ENCODE peak calls at places on chromosomes 5 and 9, in four cellular contexts. L, O, E and U are unnamed samples.

GRCh38 chr5:76476639-76477038 is 73.6 kb downstream of the IQGAP2 start:
- DNase-seq in O (no peak), L (no peak), E (no peak), U (no peak)

GRCh38 chr9:98164912-98165311 is 27.5 kb downstream of the CORO2A start:
- DNase-seq in L (no peak), E (no peak), O (no peak), U (no peak)

GRCh38 chr5:172187118-172188032 is 649 bp downstream of the STK10 start:
- DNase-seq in E (peak; percentile 50), O (peak; percentile 44), L (peak; percentile 62), U (peak; percentile 79)

GRCh38 chr5:5886812-5887486 is 464.5 kb downstream of the ICE1 start:
- DNase-seq in E (peak; percentile 70), O (peak; percentile 3), L (peak; percentile 76), U (peak; percentile 14)

GRCh38 chr5:139389701-139390638 is at the start of gene MZB1:
- DNase-seq in L (no peak), O (no peak), E (no peak), U (no peak)

GRCh38 chr9:87711857-87712800 is 13.8 kb upstream of the CTSL start:
- DNase-seq in L (no peak), O (peak; percentile 27), E (peak; percentile 10), U (peak; percentile 24)

GRCh38 chr5:111254613-111255012 is 30.4 kb downstream of the CAMK4 start:
- DNase-seq in L (no peak), O (no peak), E (no peak), U (no peak)

GRCh38 chr9:93096131-93096802 is at the start of gene CARD19:
- DNase-seq in O (no peak), E (peak; percentile 55), L (peak; percentile 34), U (peak; percentile 42)

GRCh38 chr5:103409013-103409670 is 150.6 kb downstream of the MACIR start:
- DNase-seq in O (no peak), L (no peak), E (no peak), U (no peak)

GRCh38 chr9:91992636-91993035 is 42.6 kb upstream of the ROR2 start:
- DNase-seq in L (no peak), O (no peak), E (peak; percentile 19), U (peak; percentile 12)

DNA sequence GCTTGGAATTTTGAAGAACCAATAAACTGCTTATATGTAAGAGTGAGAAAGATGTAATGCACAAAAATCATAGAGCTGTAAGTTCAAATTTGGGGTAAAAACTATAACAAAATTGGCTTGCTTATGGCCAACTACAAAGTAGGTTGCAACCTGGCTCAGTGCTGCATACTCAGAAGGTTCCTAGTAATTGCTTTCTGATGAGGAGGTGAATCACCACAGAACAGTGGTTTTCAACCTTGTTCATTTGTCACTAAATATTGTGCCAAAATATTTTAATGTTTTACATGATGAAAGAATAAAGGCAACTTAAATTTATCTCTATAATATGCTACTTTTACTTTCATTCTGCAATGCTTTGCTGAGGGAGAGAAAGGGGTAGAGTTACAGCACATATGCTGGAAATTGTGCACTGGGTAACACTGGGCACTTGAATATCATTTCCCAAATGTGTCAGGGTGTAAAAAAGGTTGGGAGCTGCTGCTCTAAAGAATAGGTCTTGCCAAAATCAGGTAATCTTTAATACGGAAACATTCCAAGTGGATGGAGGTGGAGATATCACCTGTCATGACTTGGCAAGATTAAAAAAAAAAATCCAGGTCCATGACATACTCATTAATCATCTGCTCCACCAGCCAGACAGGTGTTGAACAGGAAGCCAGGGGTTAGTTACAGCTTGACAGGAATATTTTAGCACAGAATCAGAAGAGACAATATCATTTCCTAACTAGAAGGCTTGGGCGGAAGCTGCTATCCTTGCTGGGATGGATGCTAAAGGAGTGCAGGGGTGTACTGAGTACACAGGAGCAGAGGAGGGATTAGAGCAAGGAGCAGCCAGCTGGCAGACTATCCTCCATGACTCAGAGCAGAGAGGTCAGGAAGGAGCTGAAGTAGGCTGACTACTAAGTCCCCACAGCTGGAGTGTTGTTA is 34.6 kb upstream of the CCL21 start:
- DNase-seq in O (no peak), E (no peak), L (no peak), U (no peak)
- TF ChIP-seq NR3C1 in O (no peak), E (no peak), L (no peak), U (no peak)

DNA sequence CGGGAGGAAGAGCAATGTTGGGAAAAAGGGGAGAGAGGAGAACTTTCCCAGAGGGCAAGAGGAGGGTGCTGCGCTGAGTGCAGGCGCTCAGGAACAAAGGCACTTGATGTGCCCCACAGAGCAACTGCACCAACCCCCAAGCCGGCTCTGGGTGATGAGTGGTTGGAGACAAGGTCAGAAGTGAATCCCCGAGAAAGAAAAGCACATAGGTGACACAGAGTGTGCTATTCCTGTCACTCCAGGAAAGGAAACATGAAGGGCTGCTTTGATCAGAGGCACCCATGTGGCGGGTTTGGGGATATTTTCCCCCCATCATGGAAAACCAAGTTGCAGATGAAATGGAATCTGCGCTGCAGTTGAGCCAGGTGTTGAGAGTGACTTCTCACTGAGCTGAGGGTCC is 20.7 kb upstream of the SLC25A48 start:
- DNase-seq in O (no peak), L (no peak), E (no peak), U (no peak)
- TF ChIP-seq NR3C1 in O (no peak), L (no peak), E (no peak), U (no peak)

GRCh38 chr9:117744390-117744789 is 40.2 kb downstream of the TLR4 start:
- DNase-seq in O (no peak), E (no peak), L (no peak), U (no peak)
- TF ChIP-seq NR3C1 in O (no peak), E (no peak), L (no peak), U (no peak)

DNA sequence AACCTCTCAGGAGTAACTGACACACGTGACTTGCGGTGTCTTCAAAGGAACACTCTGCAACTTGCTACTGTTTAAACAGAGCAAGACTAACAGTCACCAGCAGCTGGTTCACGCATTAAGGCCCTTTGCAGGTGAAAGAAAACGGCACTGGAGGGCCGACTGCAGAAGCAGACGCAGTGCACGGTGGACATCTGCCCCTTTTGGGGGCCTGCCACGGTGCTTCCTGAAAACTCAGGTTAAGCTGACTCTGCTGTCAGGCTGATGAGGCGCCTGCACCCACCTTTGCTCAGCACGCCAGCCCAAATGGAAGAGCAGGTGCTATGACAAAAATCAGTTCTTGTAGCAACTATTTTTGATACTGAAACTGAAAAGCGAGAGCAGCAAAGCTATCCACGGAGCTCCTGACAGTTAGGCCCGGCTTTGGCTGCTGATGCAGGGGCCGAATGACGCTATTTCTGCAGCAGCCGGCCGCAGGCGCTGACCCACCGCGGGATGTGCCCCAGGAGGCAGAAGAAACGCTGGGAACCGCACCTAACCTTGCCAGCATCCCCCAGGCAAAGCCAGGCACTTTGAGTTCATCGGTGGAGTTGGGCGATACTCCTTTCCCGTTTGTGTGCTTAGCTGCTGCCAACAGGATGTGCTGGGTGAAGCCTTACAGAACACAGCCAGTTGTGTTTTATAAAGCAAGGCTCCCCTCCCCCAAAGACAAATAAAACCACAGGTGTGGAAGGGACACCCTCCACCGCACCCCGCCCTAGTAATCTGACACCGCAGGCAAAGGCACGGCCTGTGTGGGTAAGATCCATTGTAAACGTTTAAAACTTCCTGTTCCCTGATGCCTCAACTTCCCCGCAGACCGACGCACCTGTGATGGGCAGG is 21.1 kb upstream of the TERT start:
- DNase-seq in E (peak; percentile 56), L (peak; percentile 56), O (peak; percentile 80), U (no peak)
- TF ChIP-seq NR3C1 in E (no peak), L (no peak), O (no peak), U (no peak)

GRCh38 chr9:78618735-78619134 is 321.8 kb downstream of the PSAT1 start:
- DNase-seq in L (no peak), E (no peak), O (no peak), U (no peak)

GRCh38 chr9:78620303-78620702 is 323.4 kb downstream of the PSAT1 start:
- DNase-seq in O (no peak), E (no peak), L (no peak), U (no peak)

GRCh38 chr9:78622131-78622530 is 325.2 kb downstream of the PSAT1 start:
- DNase-seq in O (no peak), E (no peak), L (no peak), U (no peak)

GRCh38 chr9:78614892-78615291 is 318.0 kb downstream of the PSAT1 start:
- DNase-seq in L (no peak), O (no peak), E (no peak), U (no peak)

DNA sequence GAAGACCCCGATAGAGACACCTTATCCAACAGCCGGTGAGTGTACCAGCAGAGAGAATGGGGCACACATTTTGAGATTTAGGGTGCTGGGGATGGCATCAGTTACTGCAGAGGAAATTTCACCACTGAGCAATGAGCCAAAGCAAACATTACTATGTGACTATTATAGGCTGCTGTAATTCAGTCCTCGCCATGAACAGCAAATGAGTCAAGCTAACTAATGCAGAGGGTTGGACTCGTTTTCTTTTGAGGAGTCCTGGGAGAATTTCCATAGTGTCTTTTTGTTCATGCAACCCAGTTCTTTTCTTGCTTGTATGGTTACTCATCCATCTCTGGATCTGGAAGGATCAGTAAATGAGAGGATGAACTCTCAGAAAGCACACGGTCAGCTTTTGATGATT is 323.8 kb downstream of the PSAT1 start:
- DNase-seq in L (no peak), E (no peak), O (no peak), U (no peak)
- TF ChIP-seq NR3C1 in L (no peak), E (no peak), O (no peak), U (no peak)

DNA sequence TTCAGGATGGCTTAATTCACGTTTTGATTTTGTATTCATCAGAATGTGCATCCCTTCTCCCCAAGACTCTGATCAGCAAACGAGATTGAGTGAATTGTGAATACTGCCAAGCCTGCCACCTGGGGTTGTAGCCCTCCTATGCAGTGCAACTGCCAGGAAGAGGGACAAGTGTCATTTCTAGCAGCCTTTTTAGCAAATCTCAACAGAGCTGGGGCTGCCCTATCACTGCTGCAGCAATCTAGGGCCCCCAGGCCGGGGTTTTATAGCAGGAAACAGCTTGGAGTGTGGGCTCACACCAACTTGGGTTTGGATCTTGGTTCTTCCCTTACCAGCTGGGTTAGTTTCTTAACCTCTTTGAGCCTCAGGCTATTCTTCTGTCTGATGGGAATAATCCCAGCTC is 4.0 kb downstream of the CSF1R start:
- DNase-seq in L (no peak), E (no peak), O (no peak), U (no peak)
- TF ChIP-seq NR3C1 in L (no peak), E (no peak), O (no peak), U (no peak)

GRCh38 chr5:2175041-2175440 is 292.3 kb upstream of the IRX4 start:
- DNase-seq in L (no peak), O (no peak), E (no peak), U (no peak)
- TF ChIP-seq NR3C1 in L (no peak), O (no peak), E (no peak), U (no peak)

DNA sequence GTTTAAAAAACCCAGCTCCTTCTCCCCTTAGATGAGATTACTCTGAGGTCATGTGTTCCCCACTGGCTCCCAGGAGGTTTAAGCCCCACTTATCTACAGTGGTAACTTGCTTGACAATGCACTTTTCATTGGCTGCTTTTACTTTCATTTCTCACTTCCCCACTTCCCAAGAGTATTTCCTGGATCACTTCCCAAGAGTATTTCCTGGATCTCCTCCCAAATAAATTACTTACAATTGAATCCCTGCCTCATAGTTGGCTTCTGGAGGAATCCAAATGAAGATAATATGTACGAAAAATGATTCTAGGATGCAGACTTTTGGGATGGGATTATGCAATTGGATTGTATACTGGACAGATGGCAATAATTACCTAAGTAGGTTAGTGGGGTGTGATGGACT is 47.1 kb upstream of the CHSY3 start:
- DNase-seq in E (no peak), O (no peak), L (no peak), U (no peak)
- TF ChIP-seq NR3C1 in E (no peak), O (no peak), L (no peak), U (no peak)